ENCODE peak calls at places on chromosome 12, in ten cellular contexts. P, R, G, I, O, H, L, E, T and C are unnamed samples.

GRCh38 chr12:92899388-92900001 is 29.6 kb downstream of the EEA1 start:
- DNase-seq in P (peak; percentile 5), R (no peak), G (no peak), I (peak; percentile 92), O (peak; percentile 33), H (no peak), L (peak; percentile 98), E (peak; percentile 98), T (peak; percentile 38), C (peak; percentile 53)

GRCh38 chr12:25056486-25057130 is 107.7 kb upstream of the BCAT1 start:
- DNase-seq in P (no peak), R (no peak), G (no peak), I (no peak), O (no peak), H (no peak), L (no peak), E (no peak), T (no peak), C (no peak)

GRCh38 chr12:113242018-113242418 is 20.8 kb downstream of the TPCN1 start:
- DNase-seq in P (peak; percentile 49), R (no peak), G (no peak), I (no peak), O (peak; percentile 72), H (peak; percentile 80), L (no peak), E (no peak), T (peak; percentile 93), C (no peak)

GRCh38 chr12:12915654-12916053 is 24.3 kb downstream of the GPRC5A start:
- DNase-seq in P (no peak), R (no peak), G (no peak), I (peak; percentile 70), O (no peak), H (no peak), L (no peak), E (no peak), T (no peak), C (no peak)

GRCh38 chr12:104921340-104921739 is 36.8 kb downstream of the SLC41A2 start:
- DNase-seq in P (no peak), R (no peak), G (no peak), I (no peak), O (no peak), H (no peak), L (no peak), E (no peak), T (no peak), C (no peak)

GRCh38 chr12:93223440-93224426 is 154.0 kb upstream of the NUDT4 start:
- DNase-seq in P (no peak), R (no peak), G (no peak), I (no peak), O (no peak), H (no peak), L (peak; percentile 65), E (peak; percentile 51), T (no peak), C (no peak)

GRCh38 chr12:52523825-52524224 is 3.6 kb upstream of the KRT5 start:
- DNase-seq in P (no peak), R (no peak), G (no peak), I (peak; percentile 19), O (no peak), H (no peak), L (no peak), E (no peak), T (no peak), C (no peak)

GRCh38 chr12:75323663-75324062 is 6.5 kb downstream of the CAPS2 start:
- DNase-seq in P (no peak), R (no peak), G (no peak), I (no peak), O (no peak), H (no peak), L (peak; percentile 5), E (no peak), T (no peak), C (no peak)

GRCh38 chr12:31306871-31307270 is 19.1 kb downstream of the SINHCAF start:
- DNase-seq in P (no peak), R (no peak), G (no peak), I (no peak), O (no peak), H (no peak), L (no peak), E (no peak), T (no peak), C (no peak)

GRCh38 chr12:57198329-57198728 is 18.3 kb upstream of the NXPH4 start:
- DNase-seq in P (no peak), R (no peak), G (no peak), I (no peak), O (no peak), H (no peak), L (no peak), E (no peak), T (no peak), C (no peak)

GRCh38 chr12:43786899-43787693 is 19.0 kb downstream of the TWF1 start:
- DNase-seq in P (no peak), R (no peak), G (no peak), I (no peak), O (no peak), H (no peak), L (no peak), E (peak; percentile 19), T (no peak), C (no peak)

GRCh38 chr12:3129301-3130052 is 52.3 kb downstream of the TSPAN9 start:
- DNase-seq in P (peak; percentile 50), R (no peak), G (no peak), I (no peak), O (no peak), H (no peak), L (peak; percentile 84), E (peak; percentile 64), T (no peak), C (no peak)

GRCh38 chr12:41220931-41221330 is 32.8 kb downstream of the PDZRN4 start:
- DNase-seq in P (no peak), R (no peak), G (no peak), I (no peak), O (no peak), H (no peak), L (no peak), E (no peak), T (no peak), C (no peak)

GRCh38 chr12:52514471-52515318 is 5.5 kb downstream of the KRT5 start:
- DNase-seq in P (no peak), R (no peak), G (no peak), I (peak; percentile 62), O (no peak), H (no peak), L (no peak), E (no peak), T (no peak), C (no peak)

GRCh38 chr12:6780573-6780972 is 8.3 kb downstream of the LAG3 start:
- DNase-seq in P (no peak), R (no peak), G (no peak), I (no peak), O (no peak), H (no peak), L (no peak), E (no peak), T (no peak), C (no peak)

GRCh38 chr12:127247937-127248336 is 1019.0 kb upstream of the TMEM132C start:
- DNase-seq in P (no peak), R (no peak), G (no peak), I (no peak), O (no peak), H (no peak), L (no peak), E (no peak), T (no peak), C (no peak)
- TF ChIP-seq CTCF in P (no peak), R (no peak), G (no peak), I (no peak), O (no peak), H (no peak), L (no peak), E (no peak), T (no peak), C (no peak)

DNA sequence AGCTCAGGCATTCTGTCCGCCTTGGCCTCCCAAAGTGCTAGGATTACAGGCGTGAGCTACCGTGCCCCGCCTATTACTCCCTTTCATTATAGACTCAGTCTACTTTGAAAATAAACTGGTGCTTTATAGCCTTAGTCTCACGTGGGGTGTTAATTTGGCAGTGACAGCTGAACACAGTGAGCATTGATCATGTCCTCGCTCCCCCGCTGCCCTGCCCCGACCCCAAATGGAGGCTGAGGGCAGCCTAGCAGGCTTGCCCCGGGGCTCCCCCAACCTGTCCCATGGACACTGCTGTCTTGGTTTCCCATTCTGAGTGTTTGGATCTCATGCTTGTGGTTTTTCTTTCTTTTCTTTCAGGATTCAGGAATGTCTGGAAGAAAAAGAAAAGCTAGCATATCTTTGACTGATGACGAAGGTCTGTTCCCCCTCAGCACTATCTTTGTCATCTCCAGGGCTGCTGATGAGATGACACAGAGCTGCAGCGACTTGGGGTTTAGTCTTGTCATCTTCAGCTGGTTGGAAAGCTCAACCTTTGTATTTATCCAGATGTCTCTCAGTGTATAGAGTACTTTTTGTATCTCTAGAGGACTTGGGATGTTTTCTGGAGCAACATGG is 42.2 kb downstream of the EP400 start:
- DNase-seq in P (no peak), R (no peak), G (no peak), I (no peak), O (no peak), H (no peak), L (no peak), E (no peak), T (no peak), C (peak; percentile 0)
- H3K27ac ChIP-seq in P (no peak overlapping the region), R (no peak overlapping the region), G (no peak overlapping the region), I (no peak overlapping the region), O (no peak overlapping the region), H (no peak overlapping the region), L (no peak overlapping the region), E (no peak overlapping the region), T (no peak overlapping the region), C (no peak overlapping the region)

GRCh38 chr12:102120886-102121285 is 903 bp downstream of the PARPBP start:
- DNase-seq in P (no peak), R (no peak), G (no peak), I (no peak), O (no peak), H (no peak), L (peak; percentile 28), E (peak; percentile 30), T (no peak), C (no peak)
- H3K4me3 ChIP-seq in P (peak overlapping the region; percentile 75), R (no peak overlapping the region), G (peak overlapping the region; percentile 65), I (peak overlapping the region; percentile 99), O (no peak overlapping the region), H (peak overlapping the region; percentile 88), L (peak overlapping the region; percentile 73), E (peak overlapping the region; percentile 64), T (no peak overlapping the region), C (peak overlapping the region; percentile 73)

GRCh38 chr12:124422570-124423523 is 128.0 kb downstream of the RFLNA start:
- DNase-seq in P (no peak), R (peak; percentile 91), G (no peak), I (peak; percentile 95), O (peak; percentile 89), H (peak; percentile 90), L (peak; percentile 98), E (peak; percentile 98), T (peak; percentile 95), C (peak; percentile 94)
- TF ChIP-seq CTCF in P (no peak), R (no peak), G (no peak), I (no peak), O (no peak), H (no peak), L (no peak), E (no peak), T (no peak), C (no peak)

GRCh38 chr12:18737819-18738218 is at the start of the genes CAPZA3 and PLCZ1:
- DNase-seq in P (no peak), R (no peak), G (no peak), I (no peak), O (no peak), H (no peak), L (no peak), E (no peak), T (no peak), C (no peak)
- H3K27ac ChIP-seq in P (no peak within 1 kb of the TSS), R (no peak within 1 kb of the TSS), G (no peak within 1 kb of the TSS), I (no peak within 1 kb of the TSS), O (no peak within 1 kb of the TSS), H (no peak within 1 kb of the TSS), L (no peak within 1 kb of the TSS), E (no peak within 1 kb of the TSS), T (no peak within 1 kb of the TSS), C (no peak within 1 kb of the TSS)